ENCODE peak calls at places on chromosomes 16 and 17, in eight cellular contexts. One of them, this sample, is unnamed.
A peak's percentile ranks its signal among the peaks of the same experiment; 100 is the strongest.

GRCh38 chr16:69611103-69611640 is 45.4 kb downstream of the NFAT5 start:
- DNase-seq in HEK293T: no peak
- DNase-seq in thoracic aorta: no peak
- DNase-seq in activated CD8-positive, alpha-beta memory T cell treated with anti-CD3 and anti-CD28 coated beads, Interleukin-2, amount 50 U/mL, for 4 hours: no peak
- DNase-seq in transverse colon: no peak
- DNase-seq in activated effector memory CD4-positive, alpha-beta T cell treated with anti-CD3 and anti-CD28 coated beads, Interleukin-2, amount 50 U/mL, for 16 hours: no peak
- DNase-seq in tibial artery: no peak
- DNase-seq in hepatic stellate cell: no peak
- DNase-seq in this sample: no peak

GRCh38 chr16:89281189-89281577 is 63.7 kb downstream of the ZNF778 start:
- DNase-seq in HEK293T: no peak
- DNase-seq in activated effector memory CD4-positive, alpha-beta T cell treated with anti-CD3 and anti-CD28 coated beads, Interleukin-2, amount 50 U/mL, for 16 hours: no peak
- DNase-seq in hepatic stellate cell: no peak
- DNase-seq in tibial artery: no peak
- DNase-seq in thoracic aorta: no peak
- DNase-seq in activated CD8-positive, alpha-beta memory T cell treated with anti-CD3 and anti-CD28 coated beads, Interleukin-2, amount 50 U/mL, for 4 hours: no peak
- DNase-seq in transverse colon: no peak
- DNase-seq in this sample: no peak

GRCh38 chr16:4788489-4788889 is 344 bp upstream of the SEPTIN12 start:
- DNase-seq in transverse colon: no peak
- DNase-seq in hepatic stellate cell: no peak
- DNase-seq in HEK293T: no peak
- DNase-seq in activated effector memory CD4-positive, alpha-beta T cell treated with anti-CD3 and anti-CD28 coated beads, Interleukin-2, amount 50 U/mL, for 16 hours: no peak
- DNase-seq in tibial artery: no peak
- DNase-seq in activated CD8-positive, alpha-beta memory T cell treated with anti-CD3 and anti-CD28 coated beads, Interleukin-2, amount 50 U/mL, for 4 hours: no peak
- DNase-seq in thoracic aorta: no peak
- DNase-seq in this sample: no peak

GRCh38 chr16:349211-349610 is 3.3 kb downstream of the AXIN1 start:
- DNase-seq in tibial artery: no peak
- DNase-seq in thoracic aorta: no peak
- DNase-seq in HEK293T: no peak
- DNase-seq in hepatic stellate cell: no peak
- DNase-seq in activated CD8-positive, alpha-beta memory T cell treated with anti-CD3 and anti-CD28 coated beads, Interleukin-2, amount 50 U/mL, for 4 hours: no peak
- DNase-seq in transverse colon: no peak
- DNase-seq in activated effector memory CD4-positive, alpha-beta T cell treated with anti-CD3 and anti-CD28 coated beads, Interleukin-2, amount 50 U/mL, for 16 hours: no peak
- DNase-seq in this sample: no peak

GRCh38 chr17:79042421-79043190 is 18.6 kb downstream of the C1QTNF1 start:
- DNase-seq in thoracic aorta: no peak
- DNase-seq in HEK293T: peak; percentile 75
- DNase-seq in activated CD8-positive, alpha-beta memory T cell treated with anti-CD3 and anti-CD28 coated beads, Interleukin-2, amount 50 U/mL, for 4 hours: peak; percentile 74
- DNase-seq in tibial artery: no peak
- DNase-seq in hepatic stellate cell: peak; percentile 74
- DNase-seq in activated effector memory CD4-positive, alpha-beta T cell treated with anti-CD3 and anti-CD28 coated beads, Interleukin-2, amount 50 U/mL, for 16 hours: peak; percentile 89
- DNase-seq in transverse colon: peak; percentile 86
- DNase-seq in this sample: peak; percentile 53

GRCh38 chr16:31129568-31130335 is 5.8 kb downstream of the PRSS8 start:
- DNase-seq in activated CD8-positive, alpha-beta memory T cell treated with anti-CD3 and anti-CD28 coated beads, Interleukin-2, amount 50 U/mL, for 4 hours: no peak
- DNase-seq in transverse colon: peak; percentile 48
- DNase-seq in HEK293T: no peak
- DNase-seq in tibial artery: no peak
- DNase-seq in activated effector memory CD4-positive, alpha-beta T cell treated with anti-CD3 and anti-CD28 coated beads, Interleukin-2, amount 50 U/mL, for 16 hours: no peak
- DNase-seq in thoracic aorta: no peak
- DNase-seq in hepatic stellate cell: no peak
- DNase-seq in this sample: peak; percentile 82

GRCh38 chr17:43734376-43734775 is 24.2 kb downstream of the SOST start:
- DNase-seq in thoracic aorta: no peak
- DNase-seq in hepatic stellate cell: no peak
- DNase-seq in transverse colon: no peak
- DNase-seq in HEK293T: no peak
- DNase-seq in tibial artery: no peak
- DNase-seq in activated CD8-positive, alpha-beta memory T cell treated with anti-CD3 and anti-CD28 coated beads, Interleukin-2, amount 50 U/mL, for 4 hours: no peak
- DNase-seq in activated effector memory CD4-positive, alpha-beta T cell treated with anti-CD3 and anti-CD28 coated beads, Interleukin-2, amount 50 U/mL, for 16 hours: no peak
- DNase-seq in this sample: no peak

GRCh38 chr17:21286066-21286770 is 1.7 kb downstream of the MAP2K3 start:
- DNase-seq in HEK293T: peak; percentile 64
- DNase-seq in thoracic aorta: peak; percentile 96
- DNase-seq in tibial artery: peak; percentile 98
- DNase-seq in activated CD8-positive, alpha-beta memory T cell treated with anti-CD3 and anti-CD28 coated beads, Interleukin-2, amount 50 U/mL, for 4 hours: peak; percentile 38
- DNase-seq in activated effector memory CD4-positive, alpha-beta T cell treated with anti-CD3 and anti-CD28 coated beads, Interleukin-2, amount 50 U/mL, for 16 hours: no peak
- DNase-seq in transverse colon: peak; percentile 92
- DNase-seq in hepatic stellate cell: peak; percentile 99
- DNase-seq in this sample: peak; percentile 94

GRCh38 chr17:82587234-82588086 is 60.8 kb downstream of the WDR45B start:
- DNase-seq in thoracic aorta: no peak
- DNase-seq in transverse colon: no peak
- DNase-seq in hepatic stellate cell: no peak
- DNase-seq in activated effector memory CD4-positive, alpha-beta T cell treated with anti-CD3 and anti-CD28 coated beads, Interleukin-2, amount 50 U/mL, for 16 hours: no peak
- DNase-seq in tibial artery: no peak
- DNase-seq in HEK293T: no peak
- DNase-seq in activated CD8-positive, alpha-beta memory T cell treated with anti-CD3 and anti-CD28 coated beads, Interleukin-2, amount 50 U/mL, for 4 hours: no peak
- DNase-seq in this sample: no peak

GRCh38 chr16:74923766-74924460 is 61.0 kb downstream of the WDR59 start:
- DNase-seq in activated CD8-positive, alpha-beta memory T cell treated with anti-CD3 and anti-CD28 coated beads, Interleukin-2, amount 50 U/mL, for 4 hours: no peak
- DNase-seq in activated effector memory CD4-positive, alpha-beta T cell treated with anti-CD3 and anti-CD28 coated beads, Interleukin-2, amount 50 U/mL, for 16 hours: no peak
- DNase-seq in hepatic stellate cell: no peak
- DNase-seq in thoracic aorta: no peak
- DNase-seq in HEK293T: no peak
- DNase-seq in transverse colon: no peak
- DNase-seq in tibial artery: no peak
- DNase-seq in this sample: no peak

GRCh38 chr16:70433456-70434103 is 5.3 kb downstream of the ST3GAL2 start:
- DNase-seq in tibial artery: peak; percentile 72
- DNase-seq in activated CD8-positive, alpha-beta memory T cell treated with anti-CD3 and anti-CD28 coated beads, Interleukin-2, amount 50 U/mL, for 4 hours: no peak
- DNase-seq in activated effector memory CD4-positive, alpha-beta T cell treated with anti-CD3 and anti-CD28 coated beads, Interleukin-2, amount 50 U/mL, for 16 hours: no peak
- DNase-seq in thoracic aorta: no peak
- DNase-seq in HEK293T: no peak
- DNase-seq in transverse colon: peak; percentile 33
- DNase-seq in hepatic stellate cell: peak; percentile 90
- DNase-seq in this sample: peak; percentile 70

GRCh38 chr17:550776-551175 is 163.9 kb downstream of the VPS53 start:
- DNase-seq in hepatic stellate cell: no peak
- DNase-seq in thoracic aorta: no peak
- DNase-seq in activated effector memory CD4-positive, alpha-beta T cell treated with anti-CD3 and anti-CD28 coated beads, Interleukin-2, amount 50 U/mL, for 16 hours: no peak
- DNase-seq in transverse colon: no peak
- DNase-seq in tibial artery: no peak
- DNase-seq in HEK293T: no peak
- DNase-seq in activated CD8-positive, alpha-beta memory T cell treated with anti-CD3 and anti-CD28 coated beads, Interleukin-2, amount 50 U/mL, for 4 hours: no peak
- DNase-seq in this sample: no peak

GRCh38 chr16:79997257-79997656 is 396.7 kb upstream of the MAF start:
- DNase-seq in transverse colon: no peak
- DNase-seq in hepatic stellate cell: peak; percentile 4
- DNase-seq in HEK293T: peak; percentile 50
- DNase-seq in tibial artery: no peak
- DNase-seq in activated CD8-positive, alpha-beta memory T cell treated with anti-CD3 and anti-CD28 coated beads, Interleukin-2, amount 50 U/mL, for 4 hours: no peak
- DNase-seq in activated effector memory CD4-positive, alpha-beta T cell treated with anti-CD3 and anti-CD28 coated beads, Interleukin-2, amount 50 U/mL, for 16 hours: no peak
- DNase-seq in thoracic aorta: no peak
- DNase-seq in this sample: no peak

GRCh38 chr16:19094542-19095365 is 19.0 kb upstream of the ITPRIPL2 start:
- DNase-seq in tibial artery: peak; percentile 29
- DNase-seq in activated effector memory CD4-positive, alpha-beta T cell treated with anti-CD3 and anti-CD28 coated beads, Interleukin-2, amount 50 U/mL, for 16 hours: no peak
- DNase-seq in hepatic stellate cell: no peak
- DNase-seq in HEK293T: no peak
- DNase-seq in transverse colon: peak; percentile 50
- DNase-seq in thoracic aorta: no peak
- DNase-seq in activated CD8-positive, alpha-beta memory T cell treated with anti-CD3 and anti-CD28 coated beads, Interleukin-2, amount 50 U/mL, for 4 hours: no peak
- DNase-seq in this sample: no peak

GRCh38 chr17:49616546-49617205 is 41.0 kb downstream of the NXPH3 start:
- DNase-seq in thoracic aorta: no peak
- DNase-seq in hepatic stellate cell: no peak
- DNase-seq in transverse colon: peak; percentile 38
- DNase-seq in tibial artery: peak; percentile 91
- DNase-seq in activated effector memory CD4-positive, alpha-beta T cell treated with anti-CD3 and anti-CD28 coated beads, Interleukin-2, amount 50 U/mL, for 16 hours: no peak
- DNase-seq in activated CD8-positive, alpha-beta memory T cell treated with anti-CD3 and anti-CD28 coated beads, Interleukin-2, amount 50 U/mL, for 4 hours: no peak
- DNase-seq in HEK293T: no peak
- DNase-seq in this sample: peak; percentile 80

GRCh38 chr17:77332981-77333685 is 192.4 kb downstream of the SEC14L1 start:
- DNase-seq in transverse colon: no peak
- DNase-seq in activated effector memory CD4-positive, alpha-beta T cell treated with anti-CD3 and anti-CD28 coated beads, Interleukin-2, amount 50 U/mL, for 16 hours: peak; percentile 72
- DNase-seq in HEK293T: no peak
- DNase-seq in activated CD8-positive, alpha-beta memory T cell treated with anti-CD3 and anti-CD28 coated beads, Interleukin-2, amount 50 U/mL, for 4 hours: no peak
- DNase-seq in hepatic stellate cell: peak; percentile 61
- DNase-seq in tibial artery: peak; percentile 29
- DNase-seq in thoracic aorta: no peak
- DNase-seq in this sample: peak; percentile 13

GRCh38 chr16:25014500-25015147 is 545 bp downstream of the ARHGAP17 start:
- DNase-seq in HEK293T: peak; percentile 46
- DNase-seq in activated CD8-positive, alpha-beta memory T cell treated with anti-CD3 and anti-CD28 coated beads, Interleukin-2, amount 50 U/mL, for 4 hours: peak; percentile 28
- DNase-seq in transverse colon: peak; percentile 47
- DNase-seq in thoracic aorta: no peak
- DNase-seq in tibial artery: peak; percentile 79
- DNase-seq in activated effector memory CD4-positive, alpha-beta T cell treated with anti-CD3 and anti-CD28 coated beads, Interleukin-2, amount 50 U/mL, for 16 hours: peak; percentile 73
- DNase-seq in hepatic stellate cell: no peak
- DNase-seq in this sample: peak; percentile 52

GRCh38 chr16:86663691-86664517 is 85.6 kb downstream of the FOXL1 start:
- DNase-seq in activated effector memory CD4-positive, alpha-beta T cell treated with anti-CD3 and anti-CD28 coated beads, Interleukin-2, amount 50 U/mL, for 16 hours: no peak
- DNase-seq in transverse colon: no peak
- DNase-seq in thoracic aorta: no peak
- DNase-seq in activated CD8-positive, alpha-beta memory T cell treated with anti-CD3 and anti-CD28 coated beads, Interleukin-2, amount 50 U/mL, for 4 hours: no peak
- DNase-seq in tibial artery: no peak
- DNase-seq in hepatic stellate cell: no peak
- DNase-seq in HEK293T: no peak
- DNase-seq in this sample: no peak

GRCh38 chr17:76270770-76271668 is 5.9 kb downstream of the UBALD2 start:
- DNase-seq in transverse colon: no peak
- DNase-seq in hepatic stellate cell: no peak
- DNase-seq in HEK293T: no peak
- DNase-seq in activated effector memory CD4-positive, alpha-beta T cell treated with anti-CD3 and anti-CD28 coated beads, Interleukin-2, amount 50 U/mL, for 16 hours: peak; percentile 68
- DNase-seq in thoracic aorta: no peak
- DNase-seq in activated CD8-positive, alpha-beta memory T cell treated with anti-CD3 and anti-CD28 coated beads, Interleukin-2, amount 50 U/mL, for 4 hours: no peak
- DNase-seq in tibial artery: no peak
- DNase-seq in this sample: no peak

GRCh38 chr17:56914641-56915263 is 903 bp upstream of the TRIM25 start:
- DNase-seq in hepatic stellate cell: no peak
- DNase-seq in tibial artery: no peak
- DNase-seq in activated effector memory CD4-positive, alpha-beta T cell treated with anti-CD3 and anti-CD28 coated beads, Interleukin-2, amount 50 U/mL, for 16 hours: no peak
- DNase-seq in thoracic aorta: no peak
- DNase-seq in activated CD8-positive, alpha-beta memory T cell treated with anti-CD3 and anti-CD28 coated beads, Interleukin-2, amount 50 U/mL, for 4 hours: no peak
- DNase-seq in HEK293T: peak; percentile 7
- DNase-seq in transverse colon: no peak
- DNase-seq in this sample: no peak

GRCh38 chr17:68459030-68459376 is 1.7 kb upstream of the WIPI1 start:
- DNase-seq in tibial artery: no peak
- DNase-seq in activated CD8-positive, alpha-beta memory T cell treated with anti-CD3 and anti-CD28 coated beads, Interleukin-2, amount 50 U/mL, for 4 hours: no peak
- DNase-seq in HEK293T: no peak
- DNase-seq in activated effector memory CD4-positive, alpha-beta T cell treated with anti-CD3 and anti-CD28 coated beads, Interleukin-2, amount 50 U/mL, for 16 hours: no peak
- DNase-seq in thoracic aorta: no peak
- DNase-seq in hepatic stellate cell: no peak
- DNase-seq in transverse colon: no peak
- DNase-seq in this sample: no peak

GRCh38 chr17:75227729-75228128 is 22.2 kb downstream of the NUP85 start:
- DNase-seq in thoracic aorta: no peak
- DNase-seq in hepatic stellate cell: no peak
- DNase-seq in activated CD8-positive, alpha-beta memory T cell treated with anti-CD3 and anti-CD28 coated beads, Interleukin-2, amount 50 U/mL, for 4 hours: no peak
- DNase-seq in activated effector memory CD4-positive, alpha-beta T cell treated with anti-CD3 and anti-CD28 coated beads, Interleukin-2, amount 50 U/mL, for 16 hours: no peak
- DNase-seq in transverse colon: no peak
- DNase-seq in tibial artery: no peak
- DNase-seq in HEK293T: no peak
- DNase-seq in this sample: no peak

GRCh38 chr17:32869345-32870026 is 7.4 kb downstream of the MYO1D start:
- DNase-seq in thoracic aorta: no peak
- DNase-seq in activated CD8-positive, alpha-beta memory T cell treated with anti-CD3 and anti-CD28 coated beads, Interleukin-2, amount 50 U/mL, for 4 hours: no peak
- DNase-seq in HEK293T: no peak
- DNase-seq in activated effector memory CD4-positive, alpha-beta T cell treated with anti-CD3 and anti-CD28 coated beads, Interleukin-2, amount 50 U/mL, for 16 hours: no peak
- DNase-seq in transverse colon: no peak
- DNase-seq in tibial artery: no peak
- DNase-seq in hepatic stellate cell: no peak
- DNase-seq in this sample: no peak

GRCh38 chr16:85316944-85317343 is 204.7 kb upstream of the CIBAR2 start:
- DNase-seq in tibial artery: no peak
- DNase-seq in thoracic aorta: no peak
- DNase-seq in HEK293T: no peak
- DNase-seq in activated effector memory CD4-positive, alpha-beta T cell treated with anti-CD3 and anti-CD28 coated beads, Interleukin-2, amount 50 U/mL, for 16 hours: no peak
- DNase-seq in activated CD8-positive, alpha-beta memory T cell treated with anti-CD3 and anti-CD28 coated beads, Interleukin-2, amount 50 U/mL, for 4 hours: no peak
- DNase-seq in hepatic stellate cell: no peak
- DNase-seq in transverse colon: no peak
- DNase-seq in this sample: no peak

GRCh38 chr17:63477471-63478440 is 895 bp downstream of the ACE start:
- DNase-seq in tibial artery: no peak
- DNase-seq in activated effector memory CD4-positive, alpha-beta T cell treated with anti-CD3 and anti-CD28 coated beads, Interleukin-2, amount 50 U/mL, for 16 hours: no peak
- DNase-seq in hepatic stellate cell: peak; percentile 32
- DNase-seq in transverse colon: peak; percentile 45
- DNase-seq in thoracic aorta: no peak
- DNase-seq in HEK293T: no peak
- DNase-seq in activated CD8-positive, alpha-beta memory T cell treated with anti-CD3 and anti-CD28 coated beads, Interleukin-2, amount 50 U/mL, for 4 hours: no peak
- DNase-seq in this sample: no peak

GRCh38 chr16:15592324-15592723 is 50.6 kb downstream of the MARF1 start:
- DNase-seq in activated CD8-positive, alpha-beta memory T cell treated with anti-CD3 and anti-CD28 coated beads, Interleukin-2, amount 50 U/mL, for 4 hours: peak; percentile 47
- DNase-seq in HEK293T: no peak
- DNase-seq in activated effector memory CD4-positive, alpha-beta T cell treated with anti-CD3 and anti-CD28 coated beads, Interleukin-2, amount 50 U/mL, for 16 hours: no peak
- DNase-seq in transverse colon: peak; percentile 27
- DNase-seq in hepatic stellate cell: no peak
- DNase-seq in thoracic aorta: no peak
- DNase-seq in tibial artery: no peak
- DNase-seq in this sample: no peak

GRCh38 chr16:56807011-56807675 is 57.9 kb upstream of the SLC12A3 start:
- DNase-seq in activated CD8-positive, alpha-beta memory T cell treated with anti-CD3 and anti-CD28 coated beads, Interleukin-2, amount 50 U/mL, for 4 hours: no peak
- DNase-seq in HEK293T: no peak
- DNase-seq in thoracic aorta: no peak
- DNase-seq in activated effector memory CD4-positive, alpha-beta T cell treated with anti-CD3 and anti-CD28 coated beads, Interleukin-2, amount 50 U/mL, for 16 hours: no peak
- DNase-seq in hepatic stellate cell: peak; percentile 48
- DNase-seq in tibial artery: no peak
- DNase-seq in transverse colon: no peak
- DNase-seq in this sample: no peak

GRCh38 chr16:70476272-70477020 is 22.1 kb downstream of the FCSK start:
- DNase-seq in tibial artery: no peak
- DNase-seq in transverse colon: no peak
- DNase-seq in activated CD8-positive, alpha-beta memory T cell treated with anti-CD3 and anti-CD28 coated beads, Interleukin-2, amount 50 U/mL, for 4 hours: no peak
- DNase-seq in hepatic stellate cell: peak; percentile 97
- DNase-seq in activated effector memory CD4-positive, alpha-beta T cell treated with anti-CD3 and anti-CD28 coated beads, Interleukin-2, amount 50 U/mL, for 16 hours: no peak
- DNase-seq in thoracic aorta: no peak
- DNase-seq in HEK293T: no peak
- DNase-seq in this sample: no peak

This sample was measured in uterus.